ENCODE peak calls at places on chromosomes 5 and 9, in seven cellular contexts. C is hippocampal formation, S is SW480, E is HEK293T, I is AG04450, B is cardiac muscle cell, K is non-pigmented ciliary epithelial cell. J is an unnamed sample.

GRCh38 chr5:133786432-133786831 is 174.1 kb upstream of the FSTL4 start:
- DNase-seq in C (no peak), S (no peak), E (no peak), I (no peak), B (no peak), K (no peak), J (no peak)

GRCh38 chr9:811101-811531 is 30.4 kb upstream of the DMRT1 start:
- DNase-seq in C (no peak), S (no peak), E (no peak), I (no peak), B (no peak), K (no peak), J (no peak)

GRCh38 chr5:173451651-173452050 is 123.4 kb upstream of the STC2 start:
- DNase-seq in C (no peak), S (no peak), E (no peak), I (no peak), B (no peak), K (no peak), J (no peak)

GRCh38 chr5:100634937-100635336 is 99.8 kb downstream of the FAM174A start:
- DNase-seq in C (no peak), S (no peak), E (no peak), I (no peak), B (no peak), K (no peak), J (no peak)

GRCh38 chr5:39696672-39697398 is 272.1 kb upstream of the DAB2 start:
- DNase-seq in C (no peak), S (no peak), E (no peak), I (no peak), B (no peak), K (no peak), J (no peak)

GRCh38 chr5:171984748-171985419 is 21.6 kb downstream of the FBXW11 start:
- DNase-seq in C (no peak), S (no peak), E (no peak), I (peak; percentile 86), B (peak; percentile 67), K (peak; percentile 92), J (no peak)

GRCh38 chr5:126339215-126339805 is 83.9 kb upstream of the GRAMD2B start:
- DNase-seq in C (peak; percentile 6), S (peak; percentile 79), E (peak; percentile 45), I (peak; percentile 30), B (peak; percentile 84), K (no peak), J (no peak)

GRCh38 chr9:98087420-98088354 is 31.2 kb downstream of the NANS start:
- DNase-seq in C (no peak), S (no peak), E (no peak), I (no peak), B (peak; percentile 81), K (no peak), J (peak; percentile 35)

GRCh38 chr5:124735169-124735858 is 11.1 kb downstream of the ZNF608 start:
- DNase-seq in C (peak; percentile 34), S (no peak), E (peak; percentile 80), I (no peak), B (peak; percentile 55), K (no peak), J (no peak)

GRCh38 chr5:122805481-122805880 is 30.6 kb downstream of the SNX2 start:
- DNase-seq in C (no peak), S (no peak), E (no peak), I (no peak), B (peak; percentile 67), K (peak; percentile 20), J (no peak)

GRCh38 chr5:140208065-140208464 is 33.1 kb downstream of the CYSTM1 start:
- DNase-seq in C (no peak), S (no peak), E (no peak), I (no peak), B (no peak), K (no peak), J (no peak)

J was measured in retinal pigment epithelial cell.